ENCODE peak calls at places on chromosomes 4 and X, in nine cellular contexts. P, L, C, Q, A, X, O, J and B are unnamed samples.

GRCh38 chr4:183438458-183439113 is 5.8 kb upstream of the CDKN2AIP start:
- DNase-seq in L (no peak), Q (peak; percentile 94), X (no peak), A (peak; percentile 45), P (no peak), C (peak; percentile 97), O (peak; percentile 86), J (no peak), B (no peak)

GRCh38 chrX:13511557-13512330 is 57.7 kb upstream of the EGFL6 start:
- DNase-seq in L (no peak), C (no peak), Q (no peak), X (no peak), O (no peak), A (no peak), J (no peak), P (no peak), B (no peak)

GRCh38 chrX:34716322-34716721 is 59.2 kb upstream of the TMEM47 start:
- DNase-seq in Q (peak; percentile 35), A (no peak), C (peak; percentile 11), L (no peak), X (no peak), O (peak; percentile 22), P (no peak), J (no peak), B (no peak)

GRCh38 chr4:141518222-141518621 is 118.2 kb upstream of the IL15 start:
- DNase-seq in Q (no peak), C (no peak), X (no peak), O (no peak), A (no peak), P (no peak), L (no peak), J (no peak), B (no peak)

GRCh38 chr4:180828455-180829018 is 1414.7 kb upstream of the TENM3 start:
- DNase-seq in P (no peak), J (peak; percentile 48), Q (peak; percentile 73), C (peak; percentile 83), X (peak; percentile 67), L (no peak), A (no peak), O (peak; percentile 41), B (no peak)

GRCh38 chr4:5839332-5839731 is 53.6 kb downstream of the CRMP1 start:
- DNase-seq in L (no peak), A (no peak), P (no peak), J (no peak), O (no peak), X (no peak), Q (no peak), C (no peak), B (no peak)

GRCh38 chr4:10045481-10045880 is 24.2 kb upstream of the SLC2A9 start:
- DNase-seq in C (peak; percentile 20), A (no peak), O (no peak), P (no peak), X (no peak), L (no peak), Q (peak; percentile 6), J (no peak), B (no peak)

GRCh38 chr4:77028241-77028640 is 47.5 kb downstream of the CCNI start:
- DNase-seq in L (no peak), C (no peak), X (no peak), O (no peak), Q (no peak), P (no peak), A (no peak), J (no peak), B (no peak)